ENCODE peak calls at places on chromosomes 4 and X, in four cellular contexts. L, N, M and T are unnamed samples.

GRCh38 chr4:6538586-6538985 is 36.4 kb upstream of the MAN2B2 start:
- DNase-seq in L (no peak), N (no peak), M (no peak), T (no peak)

GRCh38 chrX:21131786-21132185 is 242.4 kb upstream of the CNKSR2 start:
- DNase-seq in L (no peak), N (no peak), M (no peak), T (no peak)

GRCh38 chr4:17066972-17067371 is 168.5 kb upstream of the LDB2 start:
- DNase-seq in N (peak), M (peak), L (no peak), T (no peak)

GRCh38 chr4:52783069-52783468 is 31.8 kb upstream of the ERVMER34-1 start:
- DNase-seq in M (no peak), N (no peak), L (no peak), T (no peak)

GRCh38 chr4:69832326-69833030 is 27.5 kb downstream of the SULT1E1 start:
- DNase-seq in M (no peak), N (peak), L (no peak), T (no peak)

GRCh38 chr4:122450847-122451246 is 5.7 kb downstream of the IL2 start:
- DNase-seq in M (peak), L (peak), N (peak), T (peak)

GRCh38 chrX:23803931-23804381 is 21.0 kb downstream of the SAT1 start:
- DNase-seq in N (no peak), M (peak), L (no peak), T (no peak)

GRCh38 chrX:28303486-28303885 is 283.8 kb upstream of the IL1RAPL1 start:
- DNase-seq in N (peak), L (no peak), M (no peak), T (no peak)

GRCh38 chr4:91064157-91064853 is 937.1 kb downstream of the CCSER1 start:
- DNase-seq in M (no peak), L (no peak), N (peak), T (peak)

GRCh38 chr4:74934822-74935326 is 2.0 kb downstream of the PARM1 start:
- DNase-seq in L (no peak), N (no peak), M (no peak), T (no peak)

GRCh38 chr4:107468812-107469211 is 251.2 kb downstream of the PAPSS1 start:
- DNase-seq in N (no peak), M (no peak), L (no peak), T (no peak)

GRCh38 chrX:105126201-105126600 is 94.3 kb downstream of the TEX13A start:
- DNase-seq in M (no peak), N (no peak), L (no peak), T (no peak)

GRCh38 chrX:104343408-104344129 is 88.8 kb upstream of the ESX1 start:
- DNase-seq in N (peak), L (peak), M (peak), T (peak)

GRCh38 chr4:176048631-176049030 is 17.0 kb upstream of the WDR17 start:
- DNase-seq in L (no peak), M (no peak), N (no peak), T (no peak)

GRCh38 chr4:17111959-17112659 is 213.7 kb upstream of the LDB2 start:
- DNase-seq in L (peak), M (no peak), N (peak), T (peak)

GRCh38 chr4:30867427-30867826 is 147.3 kb downstream of the PCDH7 start:
- DNase-seq in M (no peak), L (no peak), N (no peak), T (no peak)

GRCh38 chr4:87543835-87544461 is 14.8 kb upstream of the SPARCL1 start:
- DNase-seq in M (peak), N (peak), L (no peak), T (no peak)

GRCh38 chr4:158906073-158906472 is 137.2 kb downstream of the FNIP2 start:
- DNase-seq in L (no peak), N (no peak), M (no peak), T (no peak)

GRCh38 chr4:128393111-128393704 is 105.6 kb upstream of the PGRMC2 start:
- DNase-seq in N (no peak), M (peak), L (no peak), T (no peak)

GRCh38 chrX:123310112-123310511 is 126.0 kb downstream of the GRIA3 start:
- DNase-seq in M (no peak), L (no peak), N (no peak), T (no peak)

GRCh38 chr4:143273170-143273917 is 63.3 kb upstream of the GAB1 start:
- DNase-seq in N (no peak), M (peak), L (no peak), T (no peak)

GRCh38 chr4:83561381-83561780 is 25.5 kb downstream of the GPAT3 start:
- DNase-seq in L (no peak), N (no peak), M (peak), T (no peak)

GRCh38 chr4:121139533-121140222 is 24.4 kb downstream of the TNIP3 start:
- DNase-seq in L (no peak), N (no peak), M (peak), T (no peak)

GRCh38 chrX:112798736-112799135 is 41.9 kb downstream of the AMOT start:
- DNase-seq in L (no peak), N (no peak), M (no peak), T (no peak)

GRCh38 chr4:151786158-151786495 is 25.3 kb upstream of the GATB start:
- DNase-seq in N (no peak), L (no peak), M (no peak), T (no peak)

GRCh38 chrX:108332281-108332680 is 105.9 kb downstream of the COL4A6 start:
- DNase-seq in M (no peak), N (no peak), L (no peak), T (no peak)

GRCh38 chr4:6557856-6558255 is 17.1 kb upstream of the MAN2B2 start:
- DNase-seq in M (no peak), N (no peak), L (no peak), T (no peak)

GRCh38 chr4:164937576-164938270 is 39.7 kb downstream of the TRIM61 start:
- DNase-seq in L (peak), M (peak), N (peak), T (no peak)

GRCh38 chr4:121485190-121485804 is 104.5 kb upstream of the QRFPR start:
- DNase-seq in N (no peak), M (no peak), L (no peak), T (no peak)

GRCh38 chr4:6491235-6491634 is 18.8 kb upstream of the PPP2R2C start:
- DNase-seq in L (peak), M (no peak), N (no peak), T (peak)

GRCh38 chr4:125254111-125254510 is 60.6 kb upstream of the FAT4 start:
- DNase-seq in M (peak), L (no peak), N (no peak), T (no peak)

GRCh38 chr4:43233321-43233720 is 340.8 kb downstream of the GRXCR1 start:
- DNase-seq in M (no peak), L (no peak), N (peak), T (no peak)

GRCh38 chr4:1243451-1244080 is 5.4 kb downstream of the CTBP1 start:
- DNase-seq in N (no peak), L (peak), M (no peak), T (peak)
- H4K8ac ChIP-seq in N (no peak), L (no peak), M (no peak), T (peak)

GRCh38 chr4:183602444-183603102 is 56.4 kb downstream of the RWDD4 start:
- DNase-seq in L (no peak), M (peak), N (peak), T (peak)
- H4K5ac ChIP-seq in L (no peak), M (no peak), N (no peak), T (no peak)

GRCh38 chr4:145019346-145019745 is 78.7 kb downstream of the ANAPC10 start:
- DNase-seq in N (no peak), L (no peak), M (no peak), T (no peak)

GRCh38 chr4:145012841-145013240 is 85.2 kb downstream of the ANAPC10 start:
- DNase-seq in M (peak), L (no peak), N (peak), T (no peak)

GRCh38 chr4:145011636-145012035 is 86.4 kb downstream of the ANAPC10 start:
- DNase-seq in N (no peak), M (no peak), L (no peak), T (no peak)

DNA sequence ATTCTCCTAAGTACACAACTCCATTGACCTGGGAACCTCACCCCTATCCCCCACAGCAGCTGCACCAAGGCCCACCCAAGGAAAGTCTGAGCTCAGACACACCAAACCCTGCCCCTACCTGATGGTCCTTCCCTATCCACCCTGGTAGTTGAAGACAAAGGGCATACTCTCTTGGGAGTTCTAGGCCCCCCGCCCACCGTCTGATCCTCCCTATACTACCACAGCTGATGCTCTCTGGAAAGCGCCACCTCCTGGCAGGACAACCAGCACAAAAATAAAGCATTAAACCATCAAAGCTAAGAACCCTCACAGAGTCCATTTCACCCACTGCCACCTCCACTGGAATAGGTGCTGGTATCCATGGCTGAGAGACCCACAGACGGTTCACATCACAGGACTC is 83.6 kb downstream of the ANAPC10 start:
- DNase-seq in N (peak), L (peak), M (no peak), T (no peak)
- H4K8ac ChIP-seq in N (no peak), L (no peak), M (no peak), T (peak)

GRCh38 chrX:154840856-154841255 is 6.4 kb upstream of the SMIM9 start:
- DNase-seq in M (peak), L (no peak), N (peak), T (no peak)
- H4K5ac ChIP-seq in M (no peak), L (no peak), N (no peak), T (no peak)

DNA sequence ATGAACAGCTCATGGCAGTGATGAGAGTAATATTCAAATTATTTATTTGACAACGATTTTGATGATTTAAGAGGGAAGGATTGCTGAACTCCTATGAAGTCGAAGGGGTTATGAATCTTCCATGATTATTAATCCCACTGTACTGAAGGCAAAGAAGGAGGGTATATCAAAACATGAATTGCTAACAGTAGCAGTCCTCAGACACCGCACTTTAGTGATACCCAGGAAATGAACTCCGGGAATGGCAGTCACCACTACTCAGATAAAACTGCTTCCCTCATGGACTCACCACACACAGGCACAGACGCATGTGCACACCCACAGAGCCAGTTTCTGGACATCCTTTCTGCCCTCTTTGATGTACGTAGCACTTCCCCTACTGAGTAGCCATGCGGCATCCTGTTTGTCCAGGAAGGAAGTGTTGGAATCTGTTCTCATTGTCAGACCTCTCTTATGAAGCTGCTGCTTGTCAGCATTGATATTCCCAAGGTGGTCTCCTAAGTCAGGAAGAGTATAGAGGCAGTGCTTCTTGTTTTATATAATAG is 95.7 kb downstream of the DCLK2 start:
- DNase-seq in M (no peak), L (no peak), N (no peak), T (no peak)
- H4K8ac ChIP-seq in M (no peak), L (no peak), N (no peak), T (no peak)

GRCh38 chr4:12875640-12876243 is 608.4 kb downstream of the RAB28 start:
- DNase-seq in L (no peak), N (no peak), M (no peak), T (no peak)

GRCh38 chr4:12873351-12873750 is 610.8 kb downstream of the RAB28 start:
- DNase-seq in N (no peak), M (no peak), L (no peak), T (no peak)
- H4K5ac ChIP-seq in N (no peak), M (no peak), L (no peak), T (no peak)

GRCh38 chr4:18735740-18736288 is 714.3 kb upstream of the LCORL start:
- DNase-seq in L (no peak), M (no peak), N (no peak), T (no peak)

GRCh38 chr4:18736551-18736950 is 715.0 kb upstream of the LCORL start:
- DNase-seq in N (no peak), L (no peak), M (no peak), T (no peak)

GRCh38 chr4:18733956-18734872 is 712.7 kb upstream of the LCORL start:
- DNase-seq in M (no peak), N (no peak), L (no peak), T (no peak)
- H4K8ac ChIP-seq in M (no peak), N (no peak), L (no peak), T (no peak)